ENCODE peak calls at places on chromosomes 3 and 15, in four cellular contexts. Y is fibroblast of pulmonary artery; B is HL-60; R is CD4-positive, CD25-positive, alpha-beta regulatory T cell. H is an unnamed sample.

GRCh38 chr15:96037584-96037983 is 292.9 kb upstream of the NR2F2 start:
- DNase-seq in R (no peak), B (peak; percentile 72), Y (no peak), H (peak; percentile 84)

GRCh38 chr3:24663406-24663805 is 168.8 kb upstream of the THRB start:
- DNase-seq in B (no peak), Y (no peak), R (no peak), H (no peak)

GRCh38 chr3:83033123-83033522 is 1271.7 kb upstream of the GBE1 start:
- DNase-seq in R (no peak), B (no peak), Y (no peak), H (no peak)

GRCh38 chr3:107727102-107727501 is 204.3 kb downstream of the BBX start:
- DNase-seq in Y (no peak), R (no peak), B (no peak), H (no peak)

GRCh38 chr3:126180477-126181397 is at the start of gene ALDH1L1:
- DNase-seq in B (no peak), Y (peak; percentile 77), R (no peak), H (no peak)

GRCh38 chr15:72585659-72586058 is 68.8 kb upstream of the GOLGA6B start:
- DNase-seq in R (no peak), Y (peak; percentile 41), B (no peak), H (no peak)

GRCh38 chr15:42736178-42736792 is 643 bp downstream of the CDAN1 start:
- DNase-seq in B (peak; percentile 23), R (no peak), Y (peak; percentile 7), H (no peak)

GRCh38 chr15:89822611-89822950 is 7.9 kb upstream of the ANPEP start:
- DNase-seq in Y (no peak), B (no peak), R (no peak), H (no peak)

GRCh38 chr3:141795311-141795710 is 32.1 kb downstream of the GRK7 start:
- DNase-seq in Y (no peak), B (peak; percentile 47), R (no peak), H (peak; percentile 71)

GRCh38 chr15:25335279-25335678 is 103.5 kb downstream of the UBE3A start:
- DNase-seq in Y (no peak), R (no peak), B (no peak), H (no peak)

GRCh38 chr3:197590313-197590962 is 34.7 kb upstream of the BDH1 start:
- DNase-seq in Y (no peak), R (no peak), B (no peak), H (no peak)

GRCh38 chr3:139564290-139564861 is 24.8 kb upstream of the RBP1 start:
- DNase-seq in Y (peak; percentile 13), R (no peak), B (peak; percentile 13), H (no peak)

GRCh38 chr3:2465842-2466241 is 367.2 kb downstream of the CNTN4 start:
- DNase-seq in R (no peak), B (no peak), Y (no peak), H (no peak)

GRCh38 chr3:51535146-51536019 is 3.1 kb upstream of the RAD54L2 start:
- DNase-seq in R (no peak), Y (no peak), B (no peak), H (no peak)

GRCh38 chr3:8443829-8444791 is 57.5 kb upstream of the LMCD1 start:
- DNase-seq in R (no peak), Y (peak; percentile 100), B (no peak), H (no peak)

GRCh38 chr3:101182734-101183133 is 137.6 kb downstream of the IMPG2 start:
- DNase-seq in R (no peak), B (no peak), Y (peak; percentile 78), H (no peak)

GRCh38 chr3:128923607-128924385 is 44.4 kb downstream of the ACAD9 start:
- DNase-seq in Y (no peak), R (no peak), B (peak; percentile 19), H (no peak)

GRCh38 chr15:96505014-96505413 is 174.5 kb downstream of the NR2F2 start:
- DNase-seq in Y (no peak), B (no peak), R (no peak), H (no peak)

GRCh38 chr3:189325454-189325853 is 153.7 kb downstream of the TPRG1 start:
- DNase-seq in B (no peak), R (no peak), Y (no peak), H (no peak)

GRCh38 chr15:40909662-40910625 is 15.7 kb downstream of the VPS18 start:
- DNase-seq in R (no peak), B (no peak), Y (peak; percentile 66), H (no peak)
- H3K4me3 ChIP-seq in R (no peak overlapping the region), B (no peak overlapping the region), Y (no peak overlapping the region), H (no peak overlapping the region)

GRCh38 chr15:68431037-68431791 is 749 bp downstream of the ITGA11 start:
- DNase-seq in B (no peak), Y (no peak), R (no peak), H (no peak)
- H3K4me3 ChIP-seq in B (no peak overlapping the region), Y (peak overlapping the region; percentile 71), R (no peak overlapping the region), H (no peak overlapping the region)

GRCh38 chr15:70321106-70321809 is 223.5 kb upstream of the TLE3 start:
- DNase-seq in Y (no peak), B (no peak), R (no peak), H (no peak)
- H3K4me3 ChIP-seq in Y (no peak overlapping the region), B (no peak overlapping the region), R (no peak overlapping the region), H (no peak overlapping the region)

DNA sequence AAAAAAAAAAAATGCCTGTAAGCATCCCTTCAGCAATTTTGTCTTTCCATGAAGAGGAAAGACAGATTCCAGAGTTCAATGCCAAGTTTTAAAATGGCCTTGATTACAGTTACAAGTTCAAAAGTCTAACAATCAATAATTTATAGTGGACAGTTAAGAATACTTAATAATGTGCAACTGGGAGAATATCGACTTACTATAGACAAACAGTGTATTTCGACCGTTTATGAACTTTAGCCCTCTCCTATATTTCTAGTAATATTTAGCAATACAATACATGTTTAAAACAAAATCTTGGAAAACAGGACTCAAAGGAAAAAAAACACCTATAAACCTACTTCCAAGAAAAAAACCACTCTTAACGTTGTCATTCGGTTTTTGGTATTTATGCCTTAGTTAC is 1.5 kb downstream of the PBRM1 start:
- DNase-seq in R (no peak), Y (no peak), B (no peak), H (no peak)
- H3K4me3 ChIP-seq in R (peak overlapping the region; percentile 90), Y (peak overlapping the region; percentile 97), B (peak overlapping the region; percentile 57), H (peak overlapping the region; percentile 98)

GRCh38 chr3:169777822-169778221 is 4.6 kb downstream of the MYNN start:
- DNase-seq in B (no peak), R (no peak), Y (no peak), H (no peak)

GRCh38 chr3:169780738-169781137 is 7.5 kb downstream of the MYNN start:
- DNase-seq in B (no peak), Y (no peak), R (no peak), H (no peak)

GRCh38 chr3:169787120-169787519 is 13.9 kb downstream of the MYNN start:
- DNase-seq in Y (no peak), R (no peak), B (no peak), H (no peak)

GRCh38 chr3:169781209-169781855 is 8.1 kb downstream of the MYNN start:
- DNase-seq in Y (no peak), B (no peak), R (no peak), H (no peak)
- H3K4me3 ChIP-seq in Y (no peak overlapping the region), B (no peak overlapping the region), R (no peak overlapping the region), H (no peak overlapping the region)

GRCh38 chr15:55737373-55737772 is 5.6 kb downstream of the PRTG start:
- DNase-seq in Y (no peak), R (no peak), B (no peak), H (no peak)
- H3K4me3 ChIP-seq in Y (no peak overlapping the region), R (no peak overlapping the region), B (no peak overlapping the region), H (no peak overlapping the region)

DNA sequence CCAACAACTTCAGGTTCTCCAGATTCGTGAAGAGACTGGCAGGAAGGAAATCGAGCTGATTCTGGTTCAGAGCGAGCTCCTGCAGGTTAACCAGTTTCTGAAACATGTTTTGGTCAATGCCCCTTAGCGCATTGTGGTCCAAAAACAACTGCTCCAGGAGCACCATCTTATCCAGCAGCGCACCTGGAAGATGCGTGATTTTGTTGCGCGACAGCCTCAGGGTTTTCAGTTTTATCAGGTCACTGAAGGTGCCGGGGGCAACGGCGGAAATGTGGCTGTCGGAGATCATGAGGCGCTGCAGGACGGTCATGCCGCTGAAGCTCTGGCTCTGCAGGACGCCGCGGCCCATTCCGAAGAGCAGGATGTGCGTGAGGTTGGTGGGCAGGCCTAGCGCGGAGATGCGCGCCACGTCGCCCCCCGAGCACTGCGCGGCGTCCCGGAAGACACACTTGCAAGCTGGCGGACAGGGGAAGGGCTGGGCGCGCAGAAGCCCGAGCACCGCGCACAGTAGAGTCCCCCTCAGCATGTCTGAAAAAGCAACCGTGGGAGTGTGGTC is 1.2 kb downstream of the GP5 start:
- DNase-seq in B (no peak), Y (no peak), R (no peak), H (no peak)
- H3K4me3 ChIP-seq in B (no peak overlapping the region), Y (peak overlapping the region; percentile 12), R (peak overlapping the region; percentile 77), H (peak overlapping the region; percentile 22)

GRCh38 chr3:40528426-40528825 is 3.7 kb downstream of the ZNF621 start:
- DNase-seq in B (no peak), Y (no peak), R (no peak), H (no peak)

GRCh38 chr3:40521254-40521653 is 3.5 kb upstream of the ZNF621 start:
- DNase-seq in Y (no peak), B (no peak), R (no peak), H (no peak)

GRCh38 chr3:40524571-40525285 is at the start of gene ZNF621:
- DNase-seq in R (peak; percentile 72), B (peak; percentile 86), Y (peak; percentile 88), H (peak; percentile 18)

GRCh38 chr3:40524222-40524570 is 564 bp upstream of the ZNF621 start:
- DNase-seq in R (no peak), Y (no peak), B (peak; percentile 2), H (no peak)

DNA sequence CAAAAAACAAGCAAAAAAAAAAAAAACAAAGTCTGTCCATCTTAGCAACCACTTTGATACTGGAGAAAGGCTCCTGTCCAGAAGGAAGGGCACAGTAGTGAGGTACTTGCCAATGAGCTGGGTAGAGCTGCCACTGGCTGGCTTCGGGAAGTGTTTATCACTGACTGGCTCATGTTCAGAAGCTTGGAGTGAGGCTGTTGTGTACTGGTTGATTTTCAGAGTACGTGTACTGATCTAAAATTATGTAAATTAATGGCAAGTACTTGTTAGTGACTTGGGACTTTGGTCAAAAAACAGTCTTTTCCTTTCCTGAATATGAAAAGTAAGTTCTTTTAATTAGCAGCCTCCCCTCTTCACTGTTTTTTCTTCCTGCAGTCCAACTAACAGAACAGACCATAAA is 979 bp upstream of the ZNF621 start:
- DNase-seq in B (no peak), Y (no peak), R (no peak), H (no peak)
- H3K4me3 ChIP-seq in B (no peak overlapping the region), Y (no peak overlapping the region), R (peak overlapping the region; percentile 77), H (no peak overlapping the region)

DNA sequence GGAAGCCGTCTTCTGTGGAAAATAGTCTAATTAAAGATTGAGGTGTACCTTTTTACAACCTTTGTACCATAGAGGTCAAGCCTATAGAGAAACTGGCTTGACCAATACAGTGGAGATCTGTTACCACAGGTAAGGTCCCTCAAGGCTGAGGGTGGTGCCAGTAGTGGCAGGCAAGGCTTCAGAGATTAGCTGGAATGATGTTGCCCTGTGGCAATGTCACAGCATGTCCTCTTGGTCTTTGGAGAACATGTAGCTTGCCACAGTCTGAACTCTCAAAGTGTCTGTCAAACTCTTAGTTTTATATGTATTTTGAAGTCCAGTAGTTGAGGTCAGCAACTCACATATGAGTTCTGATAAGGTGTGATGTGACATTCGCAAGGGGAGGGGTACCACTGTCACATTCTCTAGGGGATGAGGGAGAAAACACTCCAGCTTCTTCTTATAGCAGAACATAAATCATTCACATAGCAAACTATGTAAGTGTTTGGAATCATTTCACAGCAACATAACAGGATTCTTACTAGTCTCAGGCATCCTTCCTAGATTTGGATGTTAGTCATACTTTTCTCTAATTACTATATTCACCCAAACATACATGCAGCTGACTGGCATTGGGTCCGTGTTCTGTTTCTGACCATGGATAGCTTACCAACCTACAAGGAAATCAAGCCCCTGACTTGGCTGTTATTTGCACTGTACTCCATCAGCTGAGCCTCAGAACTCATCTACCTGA is 173.6 kb downstream of the UBE2E2 start:
- DNase-seq in R (no peak), B (no peak), Y (no peak), H (no peak)
- H3K4me3 ChIP-seq in R (no peak overlapping the region), B (no peak overlapping the region), Y (no peak overlapping the region), H (no peak overlapping the region)